ENCODE peak calls at places on chromosomes 3 and 15, in nine cellular contexts. O is GM23248, X is GM03348, K is AG10803, E is naive B cell, R is PC-3, S is thyroid gland, A is amniotic stem cell, Q is COR-L47. G is an unnamed sample.

GRCh38 chr15:78033864-78034263 is 43.6 kb downstream of the TBC1D2B start:
- DNase-seq in S (no peak), A (no peak), R (no peak), X (no peak), E (no peak), O (no peak), Q (peak), K (no peak), G (no peak)

GRCh38 chr3:137039570-137039969 is 81.8 kb downstream of the IL20RB start:
- DNase-seq in R (peak), A (no peak), X (no peak), O (peak), E (no peak), S (no peak), Q (no peak), K (no peak), G (no peak)

GRCh38 chr3:194730369-194730768 is 44.7 kb downstream of the FAM43A start:
- DNase-seq in Q (peak), R (no peak), E (no peak), X (no peak), A (no peak), K (peak), O (peak), S (peak), G (no peak)

GRCh38 chr3:124520970-124521369 is 209.3 kb upstream of the UMPS start:
- DNase-seq in X (no peak), O (peak), S (no peak), K (no peak), Q (peak), E (no peak), R (peak), A (no peak), G (no peak)

GRCh38 chr3:34569437-34569836 is 771.0 kb downstream of the PDCD6IP start:
- DNase-seq in Q (no peak), K (no peak), R (no peak), X (no peak), A (no peak), O (no peak), E (no peak), S (no peak), G (no peak)

GRCh38 chr3:67691207-67691606 is 36.8 kb upstream of the SUCLG2 start:
- DNase-seq in R (no peak), O (no peak), E (peak), X (no peak), K (no peak), A (no peak), Q (no peak), S (no peak), G (no peak)

GRCh38 chr3:66392512-66392911 is 108.3 kb downstream of the LRIG1 start:
- DNase-seq in K (no peak), Q (no peak), E (no peak), S (no peak), O (no peak), X (no peak), R (no peak), A (no peak), G (no peak)

GRCh38 chr3:62421275-62421674 is 47.9 kb upstream of the FEZF2 start:
- DNase-seq in Q (no peak), S (no peak), X (no peak), R (no peak), E (no peak), O (no peak), A (no peak), K (no peak), G (no peak)

GRCh38 chr3:15805756-15806266 is 8.0 kb upstream of the ANKRD28 start:
- DNase-seq in A (peak), R (peak), Q (no peak), K (peak), S (no peak), X (peak), E (no peak), O (peak), G (peak)

GRCh38 chr3:114081022-114081421 is 24.5 kb downstream of the QTRT2 start:
- DNase-seq in S (no peak), R (no peak), Q (no peak), K (peak), A (no peak), O (peak), E (no peak), X (peak), G (no peak)

GRCh38 chr3:30630238-30631030 is 24.0 kb downstream of the TGFBR2 start:
- DNase-seq in K (no peak), S (no peak), Q (no peak), X (no peak), A (no peak), R (no peak), E (no peak), O (no peak), G (no peak)

GRCh38 chr3:158313344-158313927 is 203.5 kb downstream of the RSRC1 start:
- DNase-seq in S (no peak), K (peak), A (no peak), Q (peak), X (peak), E (no peak), R (peak), O (peak), G (no peak)

GRCh38 chr15:69526696-69527095 is 74.1 kb downstream of the RPLP1 start:
- DNase-seq in Q (no peak), X (no peak), E (no peak), O (no peak), K (no peak), R (no peak), S (no peak), A (no peak), G (no peak)

GRCh38 chr15:85402195-85402921 is 22.0 kb downstream of the AKAP13 start:
- DNase-seq in K (peak), A (no peak), Q (no peak), O (peak), S (no peak), R (no peak), E (no peak), X (no peak), G (peak)

GRCh38 chr15:36579792-36580431 is 486 bp downstream of the CDIN1 start:
- DNase-seq in Q (no peak), A (no peak), O (peak), R (peak), E (no peak), X (no peak), S (peak), K (peak), G (no peak)

GRCh38 chr3:114221165-114221880 is 16.1 kb downstream of the ZNF80 start:
- DNase-seq in R (no peak), S (no peak), E (no peak), K (peak), Q (no peak), A (no peak), O (no peak), X (no peak), G (no peak)

GRCh38 chr3:99884484-99884883 is 66.8 kb downstream of the CMSS1 start:
- DNase-seq in O (no peak), K (no peak), E (no peak), X (no peak), Q (no peak), S (no peak), A (no peak), R (no peak), G (no peak)

GRCh38 chr3:55718475-55718874 is 231.4 kb upstream of the WNT5A start:
- DNase-seq in Q (no peak), R (no peak), E (no peak), O (peak), A (no peak), X (peak), K (peak), S (no peak), G (peak)

GRCh38 chr3:45545476-45545875 is 49.1 kb upstream of the LIMD1 start:
- DNase-seq in X (peak), R (peak), Q (no peak), E (no peak), S (no peak), O (peak), K (peak), A (no peak), G (no peak)

GRCh38 chr3:154548341-154548740 is 118.4 kb upstream of the GPR149 start:
- DNase-seq in S (no peak), E (no peak), A (no peak), K (no peak), R (no peak), Q (no peak), X (no peak), O (no peak), G (no peak)

GRCh38 chr3:5073374-5074085 is 48.6 kb upstream of the ARL8B start:
- DNase-seq in A (no peak), X (no peak), Q (no peak), K (no peak), O (no peak), R (no peak), E (no peak), S (no peak), G (no peak)

GRCh38 chr15:42591238-42591936 is 16.0 kb downstream of the STARD9 start:
- DNase-seq in K (peak), R (peak), Q (no peak), S (no peak), E (no peak), X (peak), A (no peak), O (peak), G (peak)

GRCh38 chr3:142180761-142181362 is 31.5 kb upstream of the TFDP2 start:
- DNase-seq in R (peak), A (no peak), S (peak), O (peak), X (peak), K (peak), E (peak), Q (peak), G (no peak)

GRCh38 chr15:85456798-85457197 is 76.4 kb downstream of the AKAP13 start:
- DNase-seq in K (no peak), A (no peak), S (no peak), X (no peak), R (no peak), Q (no peak), O (no peak), E (peak), G (peak)

GRCh38 chr15:89140595-89140994 is 52.3 kb downstream of the ABHD2 start:
- DNase-seq in K (no peak), E (no peak), X (no peak), A (no peak), Q (no peak), S (no peak), R (no peak), O (no peak), G (no peak)

GRCh38 chr15:64379216-64379960 is 1.9 kb downstream of the PCLAF start:
- DNase-seq in X (peak), S (no peak), A (no peak), E (no peak), Q (no peak), O (peak), R (no peak), K (peak), G (peak)

GRCh38 chr3:68893600-68894239 is 38.6 kb downstream of the TAFA4 start:
- DNase-seq in E (no peak), S (no peak), Q (peak), A (peak), K (peak), O (peak), R (peak), X (peak), G (no peak)

GRCh38 chr3:40930131-40930538 is 269.2 kb upstream of the CTNNB1 start:
- DNase-seq in A (no peak), S (peak), O (no peak), E (no peak), Q (no peak), R (no peak), K (no peak), X (no peak), G (no peak)

GRCh38 chr15:51681303-51681963 is at the start of gene SCG3:
- DNase-seq in R (peak), X (peak), Q (peak), A (no peak), S (peak), K (peak), O (peak), E (peak), G (peak)

GRCh38 chr3:84772841-84773240 is 185.9 kb upstream of the CADM2 start:
- DNase-seq in X (no peak), Q (peak), A (no peak), O (no peak), K (no peak), S (no peak), E (no peak), R (peak), G (no peak)